ENCODE peak calls at places on chromosomes 7 and 10, in seven cellular contexts. C, L, F, S, R, O and Y are unnamed samples.

GRCh38 chr10:86756511-86757109 is at the start of gene BMPR1A:
- DNase-seq in C (peak), L (peak), F (no peak), S (peak), R (peak), O (no peak), Y (no peak)

GRCh38 chr7:155223503-155223902 is 74.2 kb upstream of the INSIG1 start:
- DNase-seq in C (no peak), L (no peak), F (no peak), S (no peak), R (no peak), O (no peak), Y (no peak)

GRCh38 chr10:131689486-131689885 is 211.3 kb upstream of the PPP2R2D start:
- DNase-seq in C (no peak), L (no peak), F (no peak), S (no peak), R (no peak), O (no peak), Y (no peak)

GRCh38 chr7:100951888-100952560 is 2.7 kb downstream of the MUC3A start:
- DNase-seq in C (no peak), L (no peak), F (no peak), S (no peak), R (no peak), O (no peak), Y (no peak)

GRCh38 chr7:1696671-1697498 is 26.8 kb downstream of the ELFN1 start:
- DNase-seq in C (no peak), L (no peak), F (peak), S (no peak), R (peak), O (no peak), Y (peak)

GRCh38 chr10:49562893-49563292 is 24.0 kb upstream of the ERCC6 start:
- DNase-seq in C (no peak), L (no peak), F (no peak), S (no peak), R (no peak), O (no peak), Y (no peak)

GRCh38 chr7:99380823-99381663 is 6.5 kb downstream of the ARPC1B start:
- DNase-seq in C (no peak), L (no peak), F (peak), S (peak), R (no peak), O (peak), Y (no peak)

GRCh38 chr7:46982928-46983327 is 599.0 kb downstream of the TNS3 start:
- DNase-seq in C (no peak), L (no peak), F (no peak), S (no peak), R (no peak), O (no peak), Y (no peak)

GRCh38 chr10:74738052-74738451 is 88.3 kb upstream of the KAT6B start:
- DNase-seq in C (no peak), L (peak), F (no peak), S (peak), R (no peak), O (no peak), Y (no peak)

GRCh38 chr7:33885290-33886005 is 19.9 kb upstream of the BMPER start:
- DNase-seq in C (no peak), L (no peak), F (no peak), S (peak), R (no peak), O (no peak), Y (no peak)